ENCODE peak calls at places on chromosomes 5 and 9, in seven cellular contexts. F is K562, J is HCT116, L is GM12878, B is SK-N-SH, M is T47D, Z is H1. O is an unnamed sample.

GRCh38 chr9:89544280-89544664 is 46.4 kb upstream of the SEMA4D start:
- DNase-seq in F (no peak), J (no peak), L (no peak), B (no peak), M (no peak), Z (no peak), O (no peak)

GRCh38 chr5:14097998-14098471 is 45.1 kb upstream of the TRIO start:
- DNase-seq in F (no peak), J (no peak), L (no peak), B (no peak), M (no peak), Z (no peak), O (no peak)

GRCh38 chr5:133861161-133861737 is 107.2 kb downstream of the C5orf15 start:
- DNase-seq in F (no peak), J (no peak), L (no peak), B (no peak), M (no peak), Z (no peak), O (no peak)

GRCh38 chr5:172035039-172035438 is 28.6 kb upstream of the FBXW11 start:
- DNase-seq in F (no peak), J (no peak), L (peak), B (no peak), M (no peak), Z (no peak), O (no peak)

GRCh38 chr5:34474573-34475021 is 181.5 kb upstream of the RAI14 start:
- DNase-seq in F (peak), J (peak), L (no peak), B (peak), M (peak), Z (no peak), O (peak)

GRCh38 chr9:125987420-125987819 is 240.2 kb downstream of the PBX3 start:
- DNase-seq in F (no peak), J (no peak), L (no peak), B (peak), M (no peak), Z (peak), O (no peak)

GRCh38 chr9:122383992-122384461 is 13.2 kb downstream of the PTGS1 start:
- DNase-seq in F (no peak), J (no peak), L (no peak), B (no peak), M (no peak), Z (no peak), O (no peak)

GRCh38 chr9:100104314-100104713 is 5.3 kb downstream of the INVS start:
- DNase-seq in F (no peak), J (no peak), L (no peak), B (no peak), M (no peak), Z (no peak), O (no peak)

GRCh38 chr9:113564804-113565237 is 101.3 kb downstream of the RGS3 start:
- DNase-seq in F (peak), J (no peak), L (no peak), B (peak), M (peak), Z (peak), O (no peak)

GRCh38 chr5:34774139-34774538 is 64.8 kb upstream of the TTC23L start:
- DNase-seq in F (no peak), J (no peak), L (no peak), B (no peak), M (no peak), Z (no peak), O (no peak)

GRCh38 chr5:54969856-54970828 is 15.3 kb downstream of the ESM1 start:
- DNase-seq in F (no peak), J (no peak), L (no peak), B (no peak), M (no peak), Z (no peak), O (no peak)

GRCh38 chr9:38057416-38058195 is 11.4 kb downstream of the SHB start:
- DNase-seq in F (no peak), J (no peak), L (no peak), B (no peak), M (peak), Z (no peak), O (no peak)

GRCh38 chr5:88555658-88556057 is 287.0 kb upstream of the TMEM161B start:
- DNase-seq in F (no peak), J (no peak), L (no peak), B (no peak), M (peak), Z (peak), O (no peak)

GRCh38 chr9:15308511-15308910 is 1.5 kb upstream of the TTC39B start:
- DNase-seq in F (no peak), J (no peak), L (no peak), B (no peak), M (no peak), Z (peak), O (no peak)

GRCh38 chr9:122897969-122898368 is 7.2 kb downstream of the RC3H2 start:
- DNase-seq in F (no peak), J (no peak), L (no peak), B (no peak), M (no peak), Z (no peak), O (no peak)

GRCh38 chr9:110538169-110538568 is 41.4 kb downstream of the SVEP1 start:
- DNase-seq in F (no peak), J (no peak), L (no peak), B (no peak), M (no peak), Z (no peak), O (no peak)

GRCh38 chr5:110398951-110399350 is 327.5 kb downstream of the TMEM232 start:
- DNase-seq in F (no peak), J (no peak), L (no peak), B (no peak), M (no peak), Z (no peak), O (no peak)

GRCh38 chr5:82147860-82148573 is 130.1 kb downstream of the RPS23 start:
- DNase-seq in F (no peak), J (no peak), L (no peak), B (no peak), M (no peak), Z (no peak), O (no peak)

GRCh38 chr5:39801306-39801705 is 376.5 kb upstream of the DAB2 start:
- DNase-seq in F (no peak), J (no peak), L (no peak), B (no peak), M (no peak), Z (no peak), O (no peak)

GRCh38 chr5:24642022-24642421 is 2.8 kb downstream of the CDH10 start:
- DNase-seq in F (no peak), J (no peak), L (no peak), B (peak), M (peak), Z (no peak), O (peak)

GRCh38 chr9:115650768-115651167 is 502.8 kb upstream of the PAPPA start:
- DNase-seq in F (no peak), J (no peak), L (no peak), B (no peak), M (no peak), Z (no peak), O (no peak)

GRCh38 chr9:127035423-127035822 is 87.0 kb downstream of the ANGPTL2 start:
- DNase-seq in F (no peak), J (no peak), L (no peak), B (no peak), M (no peak), Z (no peak), O (no peak)

GRCh38 chr5:40318378-40318777 is 361.3 kb upstream of the PTGER4 start:
- DNase-seq in F (no peak), J (no peak), L (no peak), B (no peak), M (no peak), Z (no peak), O (no peak)

GRCh38 chr5:37738057-37738691 is 101.7 kb downstream of the GDNF start:
- DNase-seq in F (no peak), J (peak), L (peak), B (no peak), M (peak), Z (no peak), O (peak)

GRCh38 chr5:149389552-149390495 is 10.7 kb upstream of the IL17B start:
- DNase-seq in F (no peak), J (no peak), L (no peak), B (no peak), M (no peak), Z (no peak), O (no peak)

GRCh38 chr9:37002413-37003217 is 31.5 kb downstream of the PAX5 start:
- DNase-seq in F (no peak), J (no peak), L (no peak), B (no peak), M (no peak), Z (no peak), O (no peak)

GRCh38 chr9:71767421-71768321 is 642 bp downstream of the CEMIP2 start:
- DNase-seq in F (no peak), J (no peak), L (no peak), B (no peak), M (peak), Z (peak), O (no peak)

GRCh38 chr5:176724472-176724871 is 77.2 kb downstream of the TSPAN17 start:
- DNase-seq in F (no peak), J (no peak), L (no peak), B (no peak), M (no peak), Z (no peak), O (no peak)
- TF ChIP-seq JUND in F (no peak), J (no peak), L (no peak), B (no peak), M (no peak), Z (no peak), O (no peak)

DNA sequence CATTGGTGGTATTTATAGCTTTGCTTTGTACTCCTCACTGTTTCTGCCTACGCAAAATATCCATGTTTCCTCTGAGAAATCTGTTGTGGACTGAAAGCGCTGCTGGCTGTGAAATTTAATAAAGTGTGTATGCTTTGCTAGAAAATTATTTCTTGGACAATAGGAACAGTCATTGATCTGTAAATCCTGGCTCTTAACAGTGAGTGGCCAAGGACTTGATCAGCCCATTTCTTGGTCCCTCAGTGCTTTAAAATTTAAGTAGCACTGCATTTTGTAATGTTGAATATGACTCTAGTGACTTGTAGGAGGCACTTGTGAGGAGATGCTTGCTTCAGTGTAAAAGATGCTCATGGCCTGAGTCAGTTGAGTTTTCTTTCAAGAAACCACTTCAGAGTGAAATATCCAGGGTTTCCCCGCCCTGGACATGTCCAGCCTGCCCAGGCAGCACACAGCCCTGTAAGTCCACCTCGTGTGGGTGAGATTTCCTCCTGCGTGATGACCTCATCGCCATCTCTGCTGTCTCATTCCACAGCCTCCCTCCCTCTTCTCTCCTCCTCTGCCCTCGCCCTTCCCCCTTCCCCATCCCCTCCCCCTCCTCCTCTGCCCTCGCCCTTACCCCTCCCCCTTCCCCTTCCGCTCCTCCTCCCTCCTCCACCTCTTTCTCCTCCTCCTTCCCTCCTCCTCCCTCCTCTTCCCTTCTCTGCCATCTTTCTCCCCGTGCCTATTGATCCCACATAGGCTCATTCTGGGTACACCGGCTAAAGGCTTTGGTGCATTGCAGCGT is 34.1 kb upstream of the NCS1 start:
- DNase-seq in F (peak), J (no peak), L (no peak), B (no peak), M (no peak), Z (peak), O (no peak)
- TF ChIP-seq JUND in F (peak), J (no peak), L (no peak), B (no peak), M (no peak), Z (peak), O (no peak)

DNA sequence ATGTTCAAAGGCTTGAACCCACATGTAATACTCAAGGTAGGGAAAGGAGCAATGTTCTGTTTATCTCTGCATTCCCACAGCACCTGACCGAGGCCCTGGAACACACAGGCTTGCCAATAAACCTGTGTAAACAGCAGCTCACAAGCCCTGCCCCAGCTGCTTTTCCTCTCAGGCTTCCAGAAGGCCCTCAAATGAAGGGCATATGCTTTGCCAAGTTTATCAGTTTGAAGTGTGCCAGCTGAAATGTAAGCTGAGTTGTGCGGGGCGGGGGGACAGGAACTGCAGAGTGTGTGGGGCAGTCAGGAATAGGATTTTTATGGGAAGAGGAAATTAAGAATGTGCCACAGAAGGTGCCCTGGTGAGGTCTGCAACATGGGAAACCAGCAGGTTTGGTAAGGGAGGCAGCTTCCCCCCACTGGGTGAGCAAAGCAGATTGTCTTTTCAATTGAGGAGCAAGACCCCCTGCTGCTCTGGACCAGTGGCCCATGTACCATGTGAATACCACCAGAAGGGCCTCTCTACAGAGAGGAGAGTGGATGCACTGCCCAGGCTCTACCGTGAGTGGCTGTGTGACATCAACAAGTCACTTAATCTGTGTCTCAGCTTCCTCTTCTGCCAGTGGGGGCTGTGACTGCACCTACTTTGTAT is 194.8 kb downstream of the SPOCK1 start:
- DNase-seq in F (no peak), J (no peak), L (no peak), B (no peak), M (peak), Z (no peak), O (no peak)
- TF ChIP-seq JUND in F (no peak), J (no peak), L (no peak), B (no peak), M (no peak), Z (no peak), O (no peak)

GRCh38 chr5:74588415-74588814 is 52.1 kb downstream of the ENC1 start:
- DNase-seq in F (no peak), J (no peak), L (no peak), B (no peak), M (no peak), Z (no peak), O (no peak)
- TF ChIP-seq JUND in F (no peak), J (no peak), L (no peak), B (no peak), M (no peak), Z (no peak), O (no peak)

O was measured in HepG2.